ENCODE peak calls at places on chromosomes 11 and 22, in four cellular contexts. X, Q, N and U are unnamed samples. For H3K4me1, the result is how much of the 10 kb centered on the place peaks cover.

GRCh38 chr11:44625759-44626523 is 60.5 kb downstream of the CD82 start:
- DNase-seq in X (no peak), Q (no peak), N (no peak), U (no peak)

GRCh38 chr11:57476883-57477506 is 16.7 kb downstream of the RTN4RL2 start:
- DNase-seq in X (no peak), Q (no peak), N (no peak), U (no peak)

GRCh38 chr22:38455530-38456271 is 702 bp upstream of the KCNJ4 start:
- DNase-seq in X (no peak), Q (no peak), N (no peak), U (no peak)

GRCh38 chr11:109527496-109527895 is 105.5 kb downstream of the C11orf87 start:
- DNase-seq in X (no peak), Q (no peak), N (no peak), U (no peak)

GRCh38 chr22:37485714-37486223 is 415 bp downstream of the MFNG start:
- DNase-seq in X (no peak), Q (no peak), N (no peak), U (no peak)

GRCh38 chr11:26985941-26986340 is 8.0 kb upstream of the FIBIN start:
- DNase-seq in X (no peak), Q (no peak), N (no peak), U (no peak)

GRCh38 chr22:49266561-49267519 is 560.8 kb downstream of the BRD1 start:
- DNase-seq in X (no peak), Q (no peak), N (no peak), U (no peak)

GRCh38 chr11:73507086-73507485 is 90.8 kb downstream of the FAM168A start:
- DNase-seq in X (no peak), Q (no peak), N (no peak), U (no peak)

GRCh38 chr11:43944761-43945311 is 2.4 kb downstream of the C11orf96 start:
- DNase-seq in X (peak), Q (no peak), N (no peak), U (no peak)

GRCh38 chr11:70212227-70212811 is 9.2 kb downstream of the FADD start:
- DNase-seq in X (peak), Q (no peak), N (no peak), U (no peak)

GRCh38 chr11:134564472-134565200 is 152.6 kb upstream of the B3GAT1 start:
- DNase-seq in X (no peak), Q (no peak), N (no peak), U (no peak)

GRCh38 chr22:41927813-41928212 is 1.2 kb upstream of the TNFRSF13C start:
- DNase-seq in X (no peak), Q (no peak), N (no peak), U (no peak)

GRCh38 chr11:121119444-121119843 is 18.4 kb downstream of the TECTA start:
- DNase-seq in X (no peak), Q (no peak), N (no peak), U (no peak)

GRCh38 chr22:19631899-19632670 is 82.2 kb upstream of the SEPTIN5 start:
- DNase-seq in X (peak), Q (no peak), N (no peak), U (no peak)

GRCh38 chr11:73158356-73159051 is 16.4 kb upstream of the FCHSD2 start:
- DNase-seq in X (peak), Q (no peak), N (no peak), U (no peak)

GRCh38 chr11:75024764-75025211 is 36.1 kb downstream of the NEU3 start:
- DNase-seq in X (no peak), Q (no peak), N (no peak), U (no peak)

GRCh38 chr11:99822846-99823565 is 802.3 kb downstream of the CNTN5 start:
- DNase-seq in X (no peak), Q (no peak), N (no peak), U (no peak)

GRCh38 chr22:39486951-39487825 is 14.9 kb upstream of the MIEF1 start:
- DNase-seq in X (no peak), Q (no peak), N (no peak), U (no peak)

GRCh38 chr11:11540157-11540556 is 81.6 kb downstream of the GALNT18 start:
- DNase-seq in X (no peak), Q (no peak), N (no peak), U (no peak)
- H3K4me1 ChIP-seq in X (under half), Q (under half), N (under half), U (under half)

DNA sequence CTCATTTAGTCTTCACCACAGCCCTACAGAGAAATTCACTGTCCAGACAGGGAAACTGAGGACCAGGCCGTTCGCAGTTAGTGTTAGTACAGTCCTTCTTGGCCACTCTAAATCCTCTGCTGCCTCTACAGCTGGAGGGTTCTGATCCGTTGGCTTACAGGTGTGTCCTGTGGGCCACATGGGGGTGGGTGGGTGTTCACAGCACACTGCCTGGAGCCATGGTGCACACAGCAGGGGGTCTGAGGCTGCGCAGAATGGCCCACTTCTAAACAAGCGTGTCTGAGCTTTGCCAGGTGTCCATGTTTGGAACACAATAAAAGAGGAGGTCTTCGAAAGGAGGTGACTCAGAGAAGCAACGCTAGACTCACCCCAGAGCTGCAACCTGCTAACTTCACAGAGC is 249.0 kb downstream of the ST3GAL4 start:
- DNase-seq in X (no peak), Q (no peak), N (no peak), U (no peak)
- TF ChIP-seq YY1 in X (no peak), Q (no peak), N (no peak), U (no peak)

GRCh38 chr22:46518542-46519325 is 18.7 kb downstream of the CELSR1 start:
- DNase-seq in X (no peak), Q (no peak), N (no peak), U (no peak)
- TF ChIP-seq SUZ12 in X (no peak), Q (no peak), N (no peak), U (no peak)

GRCh38 chr11:19922689-19923035 is 210.0 kb downstream of the NAV2 start:
- DNase-seq in X (no peak), Q (no peak), N (no peak), U (no peak)
- H3K4me1 ChIP-seq in X (under half), Q (under half), N (under half), U (under half)

GRCh38 chr22:50731811-50732624 is 6.0 kb upstream of the ACR start:
- DNase-seq in X (peak), Q (no peak), N (no peak), U (no peak)

GRCh38 chr22:50730941-50731661 is 6.9 kb upstream of the ACR start:
- DNase-seq in X (no peak), Q (no peak), N (no peak), U (no peak)

GRCh38 chr22:50728523-50728931 is 9.5 kb upstream of the ACR start:
- DNase-seq in X (no peak), Q (no peak), N (no peak), U (no peak)

GRCh38 chr22:50729391-50730012 is 8.5 kb upstream of the ACR start:
- DNase-seq in X (no peak), Q (no peak), N (no peak), U (no peak)

DNA sequence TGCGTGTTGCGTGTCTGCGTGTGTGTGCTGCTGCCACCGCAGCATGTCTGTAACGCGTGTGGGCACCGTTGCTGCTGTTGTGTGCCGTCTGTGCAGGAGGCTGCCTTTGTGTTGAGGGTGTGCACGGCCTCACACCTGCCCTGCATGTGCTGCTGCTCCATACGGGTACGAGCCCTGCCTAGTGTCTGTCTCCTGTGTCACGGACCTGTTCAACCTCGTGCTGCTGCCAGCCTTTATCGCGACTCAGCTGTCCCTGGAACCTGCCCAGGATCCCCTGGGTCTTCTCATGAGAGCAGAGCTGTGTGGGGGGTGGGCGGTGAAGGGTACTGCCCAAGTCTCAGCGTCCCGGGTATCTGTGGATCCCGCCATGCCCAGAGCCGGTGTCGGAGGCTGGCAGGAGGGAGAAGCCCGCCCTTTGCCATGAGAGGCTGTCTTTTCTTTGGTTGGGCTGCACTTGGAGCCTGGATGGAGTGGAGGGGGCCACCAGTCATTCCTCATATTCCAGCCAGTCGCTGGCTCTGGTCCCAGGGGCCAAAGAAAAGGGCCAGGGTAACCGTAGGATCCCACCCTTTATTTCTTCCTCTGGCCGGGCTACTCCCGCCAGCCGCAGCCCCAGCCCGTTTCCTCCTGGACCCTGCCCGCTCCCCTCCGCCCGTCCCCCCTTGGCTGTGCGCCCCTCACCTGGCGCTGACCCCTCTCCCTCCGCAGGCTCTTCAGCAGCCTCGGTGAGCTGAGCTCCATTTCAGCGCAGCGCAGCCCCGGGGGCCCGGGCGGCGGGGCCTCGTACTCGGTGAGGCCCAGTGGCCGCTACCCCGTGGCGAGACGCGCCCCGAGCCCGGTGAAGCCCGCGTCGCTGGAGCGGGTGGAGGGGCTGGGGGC is 7.8 kb upstream of the ACR start:
- DNase-seq in X (no peak), Q (no peak), N (no peak), U (no peak)
- TF ChIP-seq YY1 in X (no peak), Q (no peak), N (no peak), U (no peak)

DNA sequence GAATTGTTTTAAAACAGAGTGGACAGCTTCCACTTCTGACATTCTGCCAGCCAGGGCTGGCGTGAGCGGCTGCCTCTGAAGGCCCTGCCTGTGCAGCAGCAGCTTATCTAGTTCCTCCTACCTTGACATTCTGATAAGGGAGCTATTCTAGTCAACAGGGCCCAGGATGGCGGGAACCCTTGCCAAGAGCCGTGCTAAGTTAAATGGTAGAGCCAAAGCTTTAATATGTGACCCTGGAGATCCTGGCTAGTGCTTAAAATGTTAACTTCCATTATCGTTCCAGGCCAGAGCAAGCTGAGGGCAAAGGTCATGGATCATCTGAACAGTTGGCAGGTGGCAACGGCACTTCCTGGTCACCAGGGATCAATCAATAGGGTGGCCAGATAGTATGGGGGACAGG is 3.5 kb downstream of the KCNJ5 start:
- DNase-seq in X (peak), Q (no peak), N (no peak), U (no peak)
- TF ChIP-seq SUZ12 in X (no peak), Q (no peak), N (no peak), U (no peak)

DNA sequence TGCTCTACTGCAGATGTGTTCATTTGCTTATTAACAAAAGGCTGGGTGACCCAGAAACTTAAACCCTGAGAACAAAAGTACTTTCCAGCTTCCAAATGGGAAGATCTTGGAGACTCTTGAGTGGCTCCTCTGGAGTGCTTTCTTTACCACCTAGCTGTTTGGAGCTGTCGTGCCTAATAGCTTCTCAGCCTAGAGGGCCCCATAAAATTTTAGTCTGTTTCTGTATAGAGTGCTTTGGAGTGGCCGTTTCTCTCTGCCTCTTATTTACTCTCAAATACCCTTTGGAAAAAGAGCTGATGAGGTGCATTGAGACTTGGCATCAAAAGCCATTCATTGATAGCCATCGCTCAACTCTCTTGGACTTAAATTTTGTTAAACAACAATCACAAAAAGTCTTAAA is 50.7 kb downstream of the ZNRF3 start:
- DNase-seq in X (no peak), Q (no peak), N (no peak), U (no peak)
- H3K4me1 ChIP-seq in X (half or more), Q (under half), N (under half), U (under half)

GRCh38 chr11:17609536-17610401 is 62.7 kb downstream of the OTOG start:
- DNase-seq in X (no peak), Q (no peak), N (no peak), U (no peak)

GRCh38 chr11:17608830-17609229 is 61.8 kb downstream of the OTOG start:
- DNase-seq in X (no peak), Q (no peak), N (no peak), U (no peak)

GRCh38 chr11:17606206-17607082 is 59.4 kb downstream of the OTOG start:
- DNase-seq in X (no peak), Q (no peak), N (no peak), U (no peak)

GRCh38 chr11:17607083-17607429 is 60.0 kb downstream of the OTOG start:
- DNase-seq in X (no peak), Q (no peak), N (no peak), U (no peak)

DNA sequence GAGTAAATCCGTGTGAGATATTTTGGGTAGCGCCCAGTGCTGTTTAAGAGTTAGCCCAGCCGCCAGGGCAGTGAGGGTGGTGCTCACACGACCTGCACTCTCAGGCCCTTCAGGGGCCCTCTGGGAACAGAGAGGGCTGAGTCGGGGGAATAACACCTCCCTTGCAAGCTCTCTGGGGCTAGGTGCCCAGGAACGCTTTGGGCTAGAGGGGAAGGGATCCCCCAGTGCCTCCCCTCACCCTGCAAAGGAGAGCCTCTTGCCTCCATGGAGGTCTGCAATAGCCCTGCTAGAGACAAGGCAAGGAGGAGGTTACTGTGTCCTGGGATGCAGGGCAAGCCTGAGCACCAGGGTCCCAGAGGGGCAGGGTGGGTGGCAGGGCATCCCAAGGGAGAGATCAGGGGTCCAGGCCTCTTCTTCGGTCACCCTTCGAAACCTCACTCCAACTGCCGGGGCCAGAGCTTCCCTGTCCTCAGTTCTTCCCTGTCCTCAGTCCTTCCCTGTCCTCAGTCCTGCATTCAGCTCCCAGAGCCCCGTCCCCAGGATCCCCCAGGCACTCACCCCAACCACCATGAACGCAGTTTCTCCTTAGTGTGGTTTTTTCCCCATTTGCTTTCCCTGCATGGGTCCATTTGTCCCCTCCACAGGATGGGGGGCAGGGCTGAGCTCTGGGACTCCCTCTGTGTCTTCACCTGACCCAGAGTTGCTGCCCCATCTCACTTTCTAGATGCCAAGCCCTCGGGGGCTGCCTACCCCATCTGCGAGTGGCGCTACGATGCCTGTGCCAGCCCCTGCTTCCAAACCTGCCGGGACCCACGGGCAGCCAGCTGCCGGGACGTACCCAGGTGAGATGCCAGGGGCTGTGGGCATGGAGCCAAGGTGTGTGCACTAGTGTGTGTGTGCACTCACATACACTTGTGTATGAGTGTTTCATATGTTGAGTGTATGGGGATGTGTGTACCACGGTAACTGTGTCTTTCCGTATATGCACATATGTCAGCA is 60.8 kb downstream of the OTOG start:
- DNase-seq in X (no peak), Q (no peak), N (no peak), U (no peak)
- TF ChIP-seq YY1 in X (no peak), Q (no peak), N (no peak), U (no peak)

DNA sequence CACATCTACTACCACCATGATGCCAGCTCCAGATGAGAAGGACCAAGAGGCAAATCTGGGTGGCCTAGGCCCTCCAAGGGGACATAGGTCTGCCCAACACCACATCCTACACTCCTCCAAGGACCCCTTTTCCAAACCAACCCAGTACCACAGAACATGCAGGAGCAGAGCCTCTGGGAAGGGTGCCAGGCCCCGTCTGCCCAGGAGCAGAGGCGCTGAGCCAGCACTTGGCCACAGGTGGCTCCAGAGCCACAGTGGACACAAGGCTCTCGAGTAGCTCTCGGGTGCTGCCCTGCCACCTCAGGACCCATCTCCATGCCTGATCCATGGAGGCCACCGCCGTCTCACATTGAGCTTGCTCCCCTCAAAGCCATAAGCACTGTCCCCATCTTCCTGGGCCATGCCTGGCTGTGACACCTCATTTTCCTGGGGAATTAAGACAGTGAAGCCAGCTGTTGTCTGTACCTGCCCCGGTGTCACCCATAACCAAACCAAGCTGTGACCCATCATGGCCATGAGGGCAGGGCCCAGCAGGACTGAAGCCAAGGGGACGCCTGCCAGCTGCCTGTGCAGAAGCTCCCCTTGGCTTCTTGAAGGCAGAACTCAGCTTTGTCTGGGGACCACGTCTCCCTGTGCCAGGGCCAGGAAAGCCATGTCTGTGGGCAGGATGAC is 7.4 kb downstream of the MOB2 start:
- DNase-seq in X (no peak), Q (no peak), N (no peak), U (no peak)
- TF ChIP-seq SUZ12 in X (no peak), Q (no peak), N (no peak), U (no peak)